ENCODE peak calls at places on chromosomes 1 and 21, in four cellular contexts. T is transverse colon, M is vagina, D is tibial nerve. B is an unnamed sample.

GRCh38 chr1:32817815-32818786 is 648 bp downstream of the S100PBP start:
- DNase-seq in T (peak), M (no peak), D (peak), B (peak)

GRCh38 chr1:183995322-183996035 is 42.0 kb downstream of the COLGALT2 start:
- DNase-seq in T (no peak), M (no peak), D (no peak), B (no peak)

GRCh38 chr1:33319186-33319948 is 1.5 kb downstream of the A3GALT2 start:
- DNase-seq in T (no peak), M (no peak), D (no peak), B (no peak)

GRCh38 chr1:36365310-36365895 is 20.3 kb downstream of the STK40 start:
- DNase-seq in T (no peak), M (no peak), D (peak), B (peak)

GRCh38 chr1:232628335-232629214 is 1.4 kb downstream of the SIPA1L2 start:
- DNase-seq in T (no peak), M (no peak), D (no peak), B (no peak)

GRCh38 chr1:25009675-25010262 is 79.7 kb upstream of the RUNX3 start:
- DNase-seq in T (no peak), M (no peak), D (no peak), B (no peak)

GRCh38 chr21:33069994-33070811 is at the start of gene OLIG1:
- DNase-seq in T (no peak), M (no peak), D (no peak), B (peak)

GRCh38 chr1:52546852-52547251 is 6.0 kb downstream of the TUT4 start:
- DNase-seq in T (no peak), M (no peak), D (no peak), B (no peak)

GRCh38 chr1:9438431-9439073 is 100.7 kb upstream of the SLC25A33 start:
- DNase-seq in T (peak), M (no peak), D (peak), B (no peak)

GRCh38 chr1:97834903-97835302 is 85.9 kb downstream of the DPYD start:
- DNase-seq in T (no peak), M (no peak), D (no peak), B (no peak)

GRCh38 chr1:197787056-197787455 is 11.8 kb upstream of the DENND1B start:
- DNase-seq in T (no peak), M (no peak), D (no peak), B (no peak)

GRCh38 chr21:27805696-27806095 is 838.8 kb upstream of the ADAMTS5 start:
- DNase-seq in T (no peak), M (no peak), D (no peak), B (no peak)

GRCh38 chr1:17207046-17207445 is 2.1 kb downstream of the PADI1 start:
- DNase-seq in T (peak), M (no peak), D (peak), B (no peak)

GRCh38 chr1:912740-913301 is 10.9 kb upstream of the SAMD11 start:
- DNase-seq in T (peak), M (no peak), D (no peak), B (no peak)

GRCh38 chr1:204941415-204942338 is 71.0 kb downstream of the NFASC start:
- DNase-seq in T (peak), M (no peak), D (peak), B (peak)

GRCh38 chr1:6672558-6672957 is 29.1 kb downstream of the DNAJC11 start:
- DNase-seq in T (no peak), M (no peak), D (no peak), B (peak)

GRCh38 chr21:31872452-31873274 is at the start of gene HUNK:
- DNase-seq in T (peak), M (no peak), D (no peak), B (peak)

GRCh38 chr1:198741744-198742143 is 102.9 kb downstream of the PTPRC start:
- DNase-seq in T (no peak), M (no peak), D (no peak), B (no peak)

GRCh38 chr1:86764523-86764922 is 60.1 kb downstream of the SH3GLB1 start:
- DNase-seq in T (no peak), M (no peak), D (no peak), B (no peak)

GRCh38 chr21:46295996-46296752 is 10.0 kb downstream of the YBEY start:
- DNase-seq in T (peak), M (no peak), D (peak), B (peak)

GRCh38 chr1:66356605-66357004 is 177.3 kb upstream of the SGIP1 start:
- DNase-seq in T (no peak), M (no peak), D (no peak), B (no peak)

GRCh38 chr1:198462365-198463025 is 78.0 kb downstream of the ATP6V1G3 start:
- DNase-seq in T (no peak), M (no peak), D (no peak), B (no peak)

GRCh38 chr1:86706018-86706417 is 1.6 kb downstream of the SH3GLB1 start:
- DNase-seq in T (no peak), M (no peak), D (no peak), B (no peak)

GRCh38 chr1:46153228-46153627 is 20.8 kb upstream of the PIK3R3 start:
- DNase-seq in T (no peak), M (no peak), D (no peak), B (no peak)

GRCh38 chr1:111192643-111193519 is 7.6 kb downstream of the DENND2D start:
- DNase-seq in T (no peak), M (no peak), D (no peak), B (no peak)

GRCh38 chr1:154971341-154971998 is 923 bp upstream of the SHC1 start:
- DNase-seq in T (peak), M (no peak), D (peak), B (peak)
- TF ChIP-seq POLR2A in T (no peak), M (no peak), D (no peak), B (no peak)

DNA sequence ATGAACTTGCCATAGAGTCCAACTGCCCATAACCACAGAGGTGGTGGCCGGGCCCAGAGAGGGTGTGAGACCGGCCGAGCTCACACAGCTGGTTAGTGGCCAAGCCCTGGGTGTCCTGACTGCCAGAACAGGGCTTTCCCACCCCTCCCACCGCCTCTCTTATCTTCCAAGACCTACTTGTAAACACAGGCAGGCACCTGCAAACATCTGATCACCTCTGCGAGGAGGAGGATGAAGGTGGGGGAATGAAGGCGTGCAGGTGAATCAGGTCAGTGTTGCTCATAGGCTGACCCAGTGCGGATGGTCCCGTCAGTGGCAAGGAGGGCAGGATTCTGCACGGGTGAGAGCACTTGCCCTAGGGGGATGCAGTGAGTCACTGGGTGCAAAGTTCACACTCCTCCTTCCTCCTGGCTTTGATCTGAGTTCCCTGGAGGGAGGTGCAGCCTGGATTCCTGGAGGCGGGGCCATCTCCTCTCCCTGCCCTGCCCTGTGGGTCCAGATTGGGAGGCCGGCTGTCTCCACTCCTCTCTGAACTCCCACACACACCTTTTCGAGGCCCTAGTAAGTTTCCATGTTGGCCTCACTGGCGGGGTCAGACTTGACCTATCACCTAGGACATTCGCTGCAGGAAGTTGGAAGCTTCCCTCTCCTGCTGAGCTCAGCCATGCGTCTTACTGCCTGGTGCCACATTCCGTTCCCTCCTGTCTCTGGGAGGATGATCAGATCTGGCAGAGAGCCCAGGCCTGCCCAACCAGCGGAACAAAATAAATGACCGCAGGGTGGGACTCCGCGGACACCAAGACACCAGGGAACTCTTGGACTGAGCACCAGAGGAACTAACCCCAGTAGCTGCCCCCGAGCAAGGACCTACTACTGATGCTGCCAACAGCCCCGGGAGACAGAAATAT is 7.3 kb downstream of the UQCRHL start:
- DNase-seq in T (peak), M (no peak), D (peak), B (no peak)
- TF ChIP-seq POLR2A in T (peak), M (no peak), D (no peak), B (no peak)

GRCh38 chr1:23366598-23366997 is 3.0 kb downstream of the ZNF436 start:
- DNase-seq in T (no peak), M (no peak), D (no peak), B (no peak)

GRCh38 chr1:23368562-23369334 is 888 bp downstream of the ZNF436 start:
- DNase-seq in T (peak), M (no peak), D (peak), B (peak)

GRCh38 chr1:23369335-23370013 is at the start of gene ZNF436:
- DNase-seq in T (peak), M (no peak), D (peak), B (peak)

GRCh38 chr1:23367451-23367790 is 2.2 kb downstream of the ZNF436 start:
- DNase-seq in T (no peak), M (no peak), D (no peak), B (peak)

GRCh38 chr1:23367791-23368561 is 1.7 kb downstream of the ZNF436 start:
- DNase-seq in T (peak), M (peak), D (peak), B (peak)
- TF ChIP-seq POLR2A in T (peak), M (no peak), D (peak), B (peak)

GRCh38 chr1:31154632-31155215 is 85.0 kb downstream of the NKAIN1 start:
- DNase-seq in T (peak), M (no peak), D (peak), B (peak)
- TF ChIP-seq POLR2A in T (peak), M (no peak), D (no peak), B (no peak)

GRCh38 chr1:163401211-163401610 is 79.5 kb downstream of the NUF2 start:
- DNase-seq in T (no peak), M (no peak), D (no peak), B (no peak)
- TF ChIP-seq POLR2A in T (no peak), M (no peak), D (no peak), B (no peak)

DNA sequence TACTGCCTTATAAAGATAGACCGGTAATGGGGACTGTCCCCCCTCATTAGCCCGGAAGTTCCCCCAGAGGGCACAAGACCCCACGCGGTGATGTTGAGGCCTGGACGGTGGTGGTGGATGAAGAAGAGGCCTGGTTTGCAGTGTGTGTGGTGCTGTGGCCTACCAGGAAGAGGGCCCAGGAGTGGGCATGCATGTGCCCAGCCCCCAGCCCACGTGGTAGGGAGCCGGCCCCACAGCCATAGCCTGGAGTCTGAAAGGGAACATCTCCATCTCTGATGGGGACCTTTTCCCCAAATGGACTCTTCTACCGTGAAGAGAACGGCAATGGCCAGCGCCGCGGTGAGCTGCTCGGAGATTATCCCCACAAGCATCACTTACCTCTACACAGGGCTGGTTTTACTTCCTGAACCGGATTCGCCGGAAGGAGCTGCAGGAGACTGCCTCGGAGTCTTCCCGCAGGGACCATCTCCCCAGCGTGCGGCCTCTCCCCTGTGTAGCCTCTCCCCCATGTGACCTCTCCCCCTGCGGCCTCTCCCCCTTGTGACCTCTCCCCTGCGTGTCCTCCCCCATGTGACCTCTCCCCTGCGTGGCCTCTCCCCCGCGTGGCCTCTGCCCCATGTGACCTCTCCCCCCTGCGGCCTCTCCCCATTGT is 20.6 kb downstream of the RRP1 start:
- DNase-seq in T (no peak), M (no peak), D (no peak), B (no peak)
- TF ChIP-seq POLR2A in T (no peak), M (no peak), D (no peak), B (no peak)

DNA sequence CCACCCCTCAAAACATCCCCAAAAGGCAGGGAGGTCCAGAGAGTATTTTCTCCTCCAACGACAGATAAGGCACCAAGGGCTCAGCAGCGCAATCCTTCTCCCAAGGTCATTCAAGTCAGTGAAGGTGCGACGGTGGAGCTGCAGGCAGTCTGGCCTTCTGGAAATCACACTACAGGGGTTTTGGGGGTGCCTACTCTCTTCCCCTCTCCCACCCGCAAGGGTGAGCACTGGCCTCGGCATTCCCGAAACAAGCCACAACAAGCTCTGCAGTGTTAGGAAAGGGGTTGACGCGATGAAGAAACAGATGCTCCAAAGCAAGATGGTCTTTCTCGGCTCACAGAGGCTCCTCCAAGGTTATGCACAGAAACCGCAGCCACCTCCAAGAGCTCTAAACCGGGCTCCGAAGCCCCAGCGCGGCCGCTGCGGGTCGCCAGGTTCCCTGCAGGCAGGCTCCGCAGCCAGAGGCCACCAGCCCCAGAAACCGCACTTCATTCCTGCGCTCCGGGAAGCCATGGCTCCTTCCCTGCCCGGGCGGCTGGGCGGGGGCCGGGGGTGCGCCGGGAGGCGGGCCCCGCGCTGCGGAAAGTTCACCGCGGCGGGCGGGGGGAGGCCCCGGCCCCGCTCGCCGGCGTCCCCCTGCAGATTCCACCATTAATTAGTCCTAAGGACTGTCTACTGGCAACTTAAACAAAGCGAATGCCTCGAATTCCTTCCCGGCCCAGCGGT is 1.1 kb downstream of the LUZP1 start:
- DNase-seq in T (peak), M (no peak), D (no peak), B (no peak)
- TF ChIP-seq POLR2A in T (peak), M (no peak), D (no peak), B (no peak)

DNA sequence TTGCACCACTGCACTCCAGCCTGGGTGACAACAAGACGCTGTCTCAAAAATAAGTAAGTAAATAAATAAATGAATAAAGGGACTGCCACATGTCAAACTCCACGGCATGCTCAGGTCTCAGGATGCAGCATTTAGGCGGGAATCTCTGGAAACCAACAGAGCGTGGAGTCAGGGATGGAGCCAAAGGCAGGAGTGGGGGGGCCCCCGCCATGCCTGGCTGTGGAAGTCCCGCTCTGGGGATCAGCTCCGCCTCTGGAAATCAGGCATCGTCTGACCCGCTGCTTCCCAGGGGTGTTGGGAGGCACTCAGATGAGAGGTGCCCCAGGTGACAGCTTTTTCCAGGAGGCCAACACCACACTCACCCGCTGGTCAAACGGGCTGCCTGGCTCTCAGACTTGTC is 20.2 kb downstream of the KIF17 start:
- DNase-seq in T (no peak), M (no peak), D (no peak), B (no peak)
- TF ChIP-seq POLR2A in T (no peak), M (no peak), D (no peak), B (no peak)